ENCODE peak calls at places on chromosome X, in five cellular contexts. S, H, V, D and C are unnamed samples.

GRCh38 chrX:8841911-8842310 is 40.7 kb upstream of the FAM9A start:
- DNase-seq in H (no peak), D (no peak), V (no peak), S (no peak), C (no peak)

GRCh38 chrX:13387656-13388421 is 68.0 kb upstream of the ATXN3L start:
- DNase-seq in D (no peak), S (no peak), V (no peak), H (no peak), C (no peak)

GRCh38 chrX:9240956-9241355 is 207.0 kb upstream of the FAM9B start:
- DNase-seq in D (no peak), S (no peak), V (no peak), H (no peak), C (no peak)

GRCh38 chrX:152658302-152658701 is 20.6 kb downstream of the GABRQ start:
- DNase-seq in V (peak), S (no peak), H (no peak), D (no peak), C (no peak)

GRCh38 chrX:105302246-105302645 is 81.8 kb upstream of the TEX13A start:
- DNase-seq in V (no peak), S (no peak), H (no peak), D (no peak), C (no peak)

GRCh38 chrX:76148011-76148665 is 24.7 kb upstream of the PBDC1 start:
- DNase-seq in S (peak), D (no peak), H (no peak), V (no peak), C (no peak)

GRCh38 chrX:103101280-103102042 is 8.5 kb upstream of the NXF3 start:
- DNase-seq in D (peak), H (no peak), V (no peak), S (no peak), C (no peak)

GRCh38 chrX:51802917-51803688 is 59.9 kb downstream of the GSPT2 start:
- DNase-seq in S (peak), V (peak), H (no peak), D (peak), C (peak)

GRCh38 chrX:119784747-119785446 is 6.5 kb downstream of the RPL39 start:
- DNase-seq in S (peak), H (no peak), V (peak), D (no peak), C (peak)

GRCh38 chrX:153781428-153782047 is 697 bp downstream of the SRPK3 start:
- DNase-seq in H (no peak), D (no peak), V (no peak), S (no peak), C (no peak)

GRCh38 chrX:34653811-34654210 is 3.3 kb downstream of the TMEM47 start:
- DNase-seq in D (no peak), S (no peak), V (no peak), H (no peak), C (no peak)

GRCh38 chrX:49840679-49841078 is 11.6 kb downstream of the PAGE4 start:
- DNase-seq in S (peak), H (peak), V (peak), D (peak), C (peak)
- TF ChIP-seq CTCF in S (no peak), H (no peak), V (peak), D (peak), C (peak)

DNA sequence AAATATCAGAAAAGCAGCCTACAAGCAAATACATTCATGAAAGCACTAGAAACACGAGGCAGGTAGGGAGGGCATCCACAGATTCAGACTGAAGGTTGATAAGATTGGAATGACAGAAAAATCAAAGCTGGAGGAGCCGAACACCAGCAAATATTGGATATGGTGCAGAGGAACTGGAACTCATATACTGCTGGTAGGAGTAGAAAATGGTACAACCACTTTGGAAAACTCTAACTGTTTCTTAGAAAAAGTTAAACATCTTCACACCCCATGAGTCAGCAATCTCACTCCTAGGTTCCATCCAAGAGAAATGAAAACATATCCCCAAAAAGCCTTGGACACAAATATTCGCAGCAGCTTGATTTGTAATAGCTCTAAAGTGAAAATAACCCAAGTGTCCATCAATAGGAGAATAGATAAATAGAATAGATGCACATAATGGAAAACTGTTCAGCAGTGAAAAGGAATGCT is 27.1 kb downstream of the CD99L2 start:
- DNase-seq in H (no peak), D (no peak), S (no peak), V (no peak), C (no peak)
- TF ChIP-seq CTCF in H (no peak), D (no peak), S (no peak), V (no peak), C (no peak)

DNA sequence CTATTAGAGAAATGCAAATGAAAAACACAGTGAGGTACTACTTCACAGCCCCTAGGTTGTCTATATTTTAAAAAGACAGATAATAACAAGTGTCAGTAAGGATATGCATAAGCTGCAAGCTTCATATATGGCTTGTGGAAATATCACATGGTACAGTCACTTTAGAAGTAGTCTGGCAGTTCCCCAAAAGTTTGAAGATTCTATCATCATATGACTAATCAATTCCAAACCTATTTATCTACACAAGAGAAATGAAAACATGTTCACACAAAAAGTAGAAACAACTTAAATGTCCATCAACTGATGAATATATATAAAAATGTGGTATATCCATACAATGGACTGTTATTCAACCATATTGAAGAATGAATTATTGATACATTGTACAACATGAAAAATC is 185.8 kb upstream of the STK26 start:
- DNase-seq in V (no peak), D (no peak), S (no peak), H (no peak), C (no peak)
- TF ChIP-seq CTCF in V (no peak), D (no peak), S (no peak), H (no peak), C (no peak)

DNA sequence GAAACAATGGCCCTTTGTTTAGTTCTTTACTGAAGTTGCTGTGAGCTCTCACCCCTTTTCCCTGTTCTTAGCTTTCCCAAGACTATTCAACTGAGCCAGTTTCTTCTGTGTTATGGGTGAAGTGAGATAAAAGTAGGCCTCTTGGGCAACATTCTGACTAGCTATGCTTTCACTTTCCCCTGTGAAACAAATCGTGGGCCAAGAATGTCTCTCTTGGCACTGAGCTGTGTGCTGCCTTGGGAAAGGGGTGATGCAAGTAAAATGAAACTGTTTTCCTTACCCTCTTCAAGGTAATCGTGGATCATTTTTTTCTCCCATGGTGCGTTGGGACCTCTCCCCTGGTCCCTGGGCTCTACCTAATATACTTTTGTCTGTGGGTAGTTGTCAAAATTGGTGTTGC is 653.9 kb upstream of the MAGEB2 start:
- DNase-seq in D (no peak), H (no peak), V (no peak), S (no peak), C (no peak)
- TF ChIP-seq CTCF in D (no peak), H (no peak), V (no peak), S (no peak), C (no peak)

DNA sequence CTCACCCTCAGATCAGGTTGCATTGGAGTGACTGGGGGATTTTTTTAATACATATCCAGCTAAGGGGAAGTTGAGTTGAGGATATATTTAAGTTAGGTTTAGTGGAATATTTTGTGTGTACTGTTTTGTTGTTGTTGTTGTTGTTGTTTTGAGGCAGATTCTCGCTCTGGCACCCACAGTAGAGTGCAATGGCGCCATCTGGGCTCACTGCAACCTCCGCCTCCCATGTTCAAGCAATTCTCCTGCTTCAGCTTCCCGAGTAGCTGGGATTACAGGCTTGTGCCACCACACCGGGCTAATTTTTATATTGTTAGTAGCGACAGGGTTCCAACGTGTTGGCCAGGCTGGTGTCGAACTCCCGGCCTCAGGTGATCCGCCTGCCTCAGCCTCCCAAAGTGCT is 38.6 kb upstream of the ATP6AP2 start:
- DNase-seq in H (no peak), D (no peak), V (no peak), S (no peak), C (no peak)
- TF ChIP-seq CTCF in H (no peak), D (no peak), V (no peak), S (no peak), C (no peak)

GRCh38 chrX:19303216-19303880 is 40.4 kb upstream of the PDHA1 start:
- DNase-seq in S (no peak), H (no peak), D (no peak), V (no peak), C (no peak)
- TF ChIP-seq CTCF in S (no peak), H (no peak), D (no peak), V (no peak), C (no peak)

GRCh38 chrX:41475611-41476241 is 28.6 kb downstream of the NYX start:
- DNase-seq in D (no peak), V (no peak), H (no peak), S (no peak), C (no peak)

GRCh38 chrX:41480508-41481260 is 33.5 kb downstream of the NYX start:
- DNase-seq in S (no peak), V (no peak), D (no peak), H (no peak), C (no peak)

GRCh38 chrX:41478397-41478911 is 31.3 kb downstream of the NYX start:
- DNase-seq in S (no peak), D (no peak), H (no peak), V (no peak), C (no peak)

GRCh38 chrX:41482153-41482850 is 35.2 kb downstream of the NYX start:
- DNase-seq in V (no peak), S (no peak), D (no peak), H (no peak), C (no peak)

GRCh38 chrX:41481264-41482109 is 34.3 kb downstream of the NYX start:
- DNase-seq in D (no peak), V (no peak), H (no peak), S (no peak), C (peak)
- TF ChIP-seq CTCF in D (no peak), V (peak), H (peak), S (peak), C (peak)

GRCh38 chrX:19981987-19982386 is 8.9 kb downstream of the BCLAF3 start:
- DNase-seq in S (no peak), D (no peak), H (no peak), V (no peak), C (no peak)
- TF ChIP-seq CTCF in S (no peak), D (no peak), H (no peak), V (no peak), C (no peak)